ENCODE peak calls at places on chromosomes 6 and 20, in six cellular contexts. Q is tibial artery, M is heart left ventricle, L is A549, S is suprapubic skin, P is psoas muscle. R is an unnamed sample.
A peak's percentile ranks its signal among the peaks of the same experiment; 100 is the strongest.

GRCh38 chr6:62285612-62286469 is at the start of gene KHDRBS2:
- DNase-seq in P (peak; percentile 79), Q (peak; percentile 70), M (peak; percentile 90), L (peak; percentile 1), S (peak; percentile 64), R (peak; percentile 83)

GRCh38 chr6:17905611-17906592 is 81.5 kb downstream of the KIF13A start:
- DNase-seq in P (no peak), S (no peak), Q (no peak), M (no peak), L (no peak), R (no peak)

GRCh38 chr20:51854912-51855311 is 52.6 kb upstream of the SALL4 start:
- DNase-seq in L (no peak), Q (no peak), P (no peak), M (no peak), S (no peak), R (no peak)

GRCh38 chr6:122025104-122025503 is 374.3 kb upstream of the HSF2 start:
- DNase-seq in M (no peak), L (no peak), P (no peak), S (no peak), Q (no peak), R (no peak)

GRCh38 chr6:108562503-108562993 is 1.8 kb downstream of the FOXO3 start:
- DNase-seq in L (peak; percentile 35), S (peak; percentile 79), Q (peak; percentile 90), M (peak; percentile 66), P (peak; percentile 56), R (peak; percentile 65)

GRCh38 chr6:98579941-98580340 is 254.4 kb upstream of the POU3F2 start:
- DNase-seq in M (no peak), S (no peak), Q (no peak), P (no peak), L (no peak), R (no peak)

GRCh38 chr20:60058869-60059268 is 100.6 kb downstream of the CDH26 start:
- DNase-seq in P (no peak), S (no peak), M (no peak), Q (no peak), L (no peak), R (no peak)

GRCh38 chr6:158160932-158161539 is 7.0 kb downstream of the SERAC1 start:
- DNase-seq in Q (no peak), P (no peak), S (no peak), L (no peak), M (no peak), R (no peak)

GRCh38 chr6:47000842-47001241 is 41.3 kb downstream of the ADGRF1 start:
- DNase-seq in S (no peak), P (no peak), M (no peak), Q (no peak), L (no peak), R (no peak)

GRCh38 chr6:146598785-146599405 is at the start of gene ADGB:
- DNase-seq in Q (peak; percentile 37), L (peak; percentile 15), S (peak; percentile 56), M (peak; percentile 89), P (peak; percentile 51), R (peak; percentile 78)

GRCh38 chr20:33914871-33915270 is 78.8 kb upstream of the RALY start:
- DNase-seq in L (peak; percentile 27), P (no peak), M (no peak), Q (no peak), S (no peak), R (no peak)

GRCh38 chr6:168243812-168244376 is 75.7 kb downstream of the DACT2 start:
- DNase-seq in L (no peak), Q (no peak), M (no peak), P (no peak), S (no peak), R (no peak)

GRCh38 chr6:142841915-142842314 is 103.1 kb downstream of the HIVEP2 start:
- DNase-seq in P (no peak), Q (no peak), M (no peak), L (no peak), S (no peak), R (no peak)

GRCh38 chr6:116015983-116016382 is 44.7 kb downstream of the FRK start:
- DNase-seq in M (no peak), P (no peak), L (no peak), Q (no peak), S (no peak), R (peak; percentile 46)

GRCh38 chr6:134389658-134390057 is 71.7 kb upstream of the SGK1 start:
- DNase-seq in M (no peak), P (no peak), S (no peak), Q (no peak), L (no peak), R (no peak)

DNA sequence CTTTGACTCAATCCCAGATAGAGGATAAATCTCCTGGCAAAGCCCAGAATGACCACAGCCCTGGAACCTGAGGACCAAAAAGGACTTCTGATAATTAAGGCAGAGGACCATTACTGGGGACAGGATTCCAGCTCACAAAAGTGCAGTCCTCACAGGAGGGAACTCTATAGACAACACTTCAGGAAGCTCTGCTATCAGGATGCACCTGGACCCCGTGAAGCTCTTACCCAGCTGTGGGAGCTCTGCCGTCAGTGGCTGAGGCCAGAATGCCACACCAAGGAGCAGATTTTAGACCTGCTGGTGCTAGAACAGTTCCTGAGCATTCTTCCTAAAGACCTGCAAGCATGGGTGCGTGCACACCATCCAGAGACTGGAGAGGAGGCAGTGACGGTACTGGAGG is 987 bp downstream of the ZSCAN16 start:
- DNase-seq in Q (no peak), M (no peak), L (no peak), S (no peak), P (no peak), R (no peak)
- H3K27ac ChIP-seq in Q (no peak overlapping the region), M (peak overlapping the region; percentile 75), L (no peak overlapping the region), S (no peak overlapping the region), P (no peak overlapping the region), R (no peak overlapping the region)

DNA sequence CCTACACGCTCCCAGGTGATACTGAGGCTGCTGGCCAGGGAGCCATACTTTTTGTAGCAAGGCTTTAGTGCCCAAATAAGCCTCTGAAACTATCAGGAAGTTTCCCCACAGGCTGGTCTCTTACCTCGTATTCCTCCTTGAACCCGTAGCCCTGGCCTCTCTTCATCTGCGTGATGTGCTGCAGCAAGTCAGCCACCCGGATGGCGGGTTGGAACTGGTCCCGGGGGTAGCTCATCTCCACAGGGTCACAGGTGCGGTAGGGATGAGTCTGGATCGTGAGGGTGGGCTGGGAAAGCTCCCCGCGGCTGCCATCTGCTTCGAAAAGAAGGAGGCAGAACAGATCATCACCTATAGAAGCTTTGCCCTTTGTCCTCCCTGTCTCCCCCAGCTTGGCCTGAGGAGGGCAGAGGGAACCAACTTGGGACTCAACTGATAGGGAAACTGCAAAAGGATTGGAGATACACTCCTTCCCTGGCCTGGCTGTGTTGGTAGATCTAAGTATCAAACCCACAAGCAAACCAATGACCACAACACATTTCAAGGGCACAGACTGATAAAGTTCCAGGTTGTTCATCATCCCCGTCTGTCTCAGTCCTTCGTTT is 543.2 kb upstream of the CHD6 start:
- DNase-seq in P (no peak), Q (no peak), S (no peak), L (no peak), M (no peak), R (no peak)
- TF ChIP-seq CTCF in P (no peak), Q (no peak), S (no peak), L (no peak), M (no peak), R (no peak)

GRCh38 chr6:57085441-57085840 is 4.5 kb upstream of the ZNF451 start:
- DNase-seq in Q (no peak), M (no peak), L (no peak), P (no peak), S (no peak), R (no peak)

GRCh38 chr6:57089687-57090457 is at the start of gene ZNF451:
- DNase-seq in L (peak; percentile 82), Q (peak; percentile 98), P (peak; percentile 98), M (peak; percentile 99), S (peak; percentile 98), R (peak; percentile 99)

GRCh38 chr6:57086843-57087242 is 3.1 kb upstream of the ZNF451 start:
- DNase-seq in S (no peak), Q (no peak), M (no peak), L (no peak), P (no peak), R (no peak)

GRCh38 chr6:57087916-57088315 is 2.1 kb upstream of the ZNF451 start:
- DNase-seq in P (no peak), M (no peak), Q (no peak), S (no peak), L (no peak), R (no peak)

DNA sequence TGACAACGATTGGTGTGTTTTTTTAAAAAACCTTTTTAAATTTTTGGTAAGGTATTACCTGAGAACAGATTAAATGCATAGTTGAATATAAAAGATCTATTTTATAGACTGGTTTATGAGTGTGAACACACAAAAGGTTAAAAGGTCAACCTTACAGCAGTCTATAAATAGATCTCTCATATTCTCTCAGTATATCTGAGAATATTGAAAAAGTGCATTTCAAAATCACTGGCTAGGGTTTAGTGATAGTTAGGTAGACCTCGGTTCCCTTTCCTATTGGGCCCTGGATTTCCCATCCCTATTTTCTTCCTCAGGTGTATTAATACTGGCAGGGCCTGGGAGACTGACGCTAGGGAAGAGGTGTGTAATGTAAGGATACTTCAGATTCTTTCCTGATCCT is 723 bp upstream of the ZNF451 start:
- DNase-seq in L (no peak), M (no peak), P (no peak), Q (no peak), S (no peak), R (no peak)
- H3K27ac ChIP-seq in L (peak overlapping the region; percentile 78), M (peak overlapping the region; percentile 83), P (no peak overlapping the region), Q (peak overlapping the region; percentile 80), S (no peak overlapping the region), R (peak overlapping the region; percentile 85)

DNA sequence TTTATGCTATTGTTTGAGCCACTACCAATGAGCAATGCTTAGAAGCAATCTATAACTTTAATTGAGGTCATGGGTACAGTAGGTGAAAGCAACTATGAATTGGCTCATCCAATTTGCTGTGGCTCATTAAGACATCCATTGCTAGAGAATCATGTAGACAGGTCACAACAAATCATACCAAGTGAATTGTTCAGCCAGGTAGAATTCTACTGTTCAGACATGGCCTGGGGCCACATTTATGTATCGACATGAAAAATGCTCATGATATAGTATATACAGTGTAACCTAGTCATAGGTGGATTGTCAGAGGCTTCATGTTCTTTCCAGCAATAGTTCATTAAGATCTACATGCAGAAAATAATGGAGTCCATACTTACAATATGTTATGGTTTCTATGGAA is 633.7 kb upstream of the EYS start:
- DNase-seq in S (no peak), M (no peak), Q (no peak), L (no peak), P (no peak), R (no peak)
- TF ChIP-seq CTCF in S (no peak), M (no peak), Q (no peak), L (no peak), P (no peak), R (no peak)

R was measured in transverse colon.